ENCODE peak calls at places on chromosomes 12 and 14, in six cellular contexts. X is ELR, M is left cardiac atrium, A is amniotic stem cell, E is psoas muscle, D is non-pigmented ciliary epithelial cell. Y is an unnamed sample.

GRCh38 chr12:69070319-69071090 is 137.5 kb upstream of the CPM start:
- DNase-seq in A (peak), E (no peak), D (no peak), M (peak), X (peak), Y (peak)

GRCh38 chr12:101089271-101089670 is 120.8 kb downstream of the SLC5A8 start:
- DNase-seq in E (no peak), A (no peak), X (no peak), M (no peak), D (no peak), Y (no peak)

GRCh38 chr12:124847675-124848074 is 16.0 kb downstream of the SCARB1 start:
- DNase-seq in A (no peak), D (no peak), X (no peak), M (no peak), E (no peak), Y (no peak)

GRCh38 chr12:92133166-92133565 is 12.5 kb downstream of the BTG1 start:
- DNase-seq in D (no peak), X (no peak), A (no peak), E (no peak), M (no peak), Y (no peak)

GRCh38 chr12:123942277-123942653 is 30.4 kb downstream of the CCDC92 start:
- DNase-seq in E (no peak), X (peak), A (peak), D (peak), M (no peak), Y (no peak)

GRCh38 chr12:56161677-56162351 is 3.7 kb downstream of the MYL6 start:
- DNase-seq in D (no peak), X (no peak), M (no peak), A (no peak), E (no peak), Y (no peak)

GRCh38 chr12:52474212-52474611 is 607 bp upstream of the KRT6C start:
- DNase-seq in A (no peak), D (no peak), X (no peak), E (no peak), M (no peak), Y (no peak)

GRCh38 chr12:27946396-27946795 is 26.1 kb downstream of the PTHLH start:
- DNase-seq in A (no peak), D (no peak), X (no peak), E (no peak), M (no peak), Y (no peak)

GRCh38 chr12:119742700-119743099 is 74.8 kb downstream of the PRKAB1 start:
- DNase-seq in X (no peak), M (no peak), D (no peak), E (no peak), A (no peak), Y (no peak)

GRCh38 chr14:34501997-34502396 is 37.5 kb downstream of the EAPP start:
- DNase-seq in X (peak), M (no peak), D (no peak), E (no peak), A (no peak), Y (no peak)

GRCh38 chr14:93984070-93984469 is 7.7 kb upstream of the ASB2 start:
- DNase-seq in A (no peak), M (no peak), X (peak), D (no peak), E (peak), Y (no peak)

GRCh38 chr12:6016756-6017155 is 71.7 kb upstream of the ANO2 start:
- DNase-seq in M (no peak), X (no peak), E (no peak), A (no peak), D (no peak), Y (no peak)

GRCh38 chr14:70886421-70887206 is 20.6 kb upstream of the PCNX1 start:
- DNase-seq in D (no peak), A (no peak), M (no peak), X (no peak), E (no peak), Y (no peak)

GRCh38 chr12:76952995-76953394 is 74.2 kb upstream of the CSRP2 start:
- DNase-seq in M (no peak), A (no peak), E (no peak), X (peak), D (no peak), Y (no peak)

GRCh38 chr14:70188292-70188607 is 501 bp downstream of the SLC8A3 start:
- DNase-seq in D (no peak), A (no peak), E (peak), X (peak), M (no peak), Y (no peak)

GRCh38 chr12:124509676-124510300 is 57.6 kb downstream of the NCOR2 start:
- DNase-seq in E (peak), D (no peak), A (no peak), M (peak), X (peak), Y (peak)

GRCh38 chr12:83461326-83461985 is 774.8 kb downstream of the TMTC2 start:
- DNase-seq in M (no peak), E (no peak), X (no peak), D (no peak), A (no peak), Y (no peak)

GRCh38 chr12:58728397-58728796 is 191.9 kb downstream of the LRIG3 start:
- DNase-seq in E (no peak), M (no peak), D (no peak), A (peak), X (peak), Y (no peak)

GRCh38 chr14:36619131-36619530 is 36.7 kb upstream of the NKX2-8 start:
- DNase-seq in M (no peak), D (no peak), X (no peak), E (no peak), A (no peak), Y (no peak)

GRCh38 chr14:61064210-61064609 is 83.2 kb downstream of the SLC38A6 start:
- DNase-seq in M (no peak), E (no peak), X (no peak), A (no peak), D (no peak), Y (no peak)

GRCh38 chr12:128571906-128572305 is 251.9 kb downstream of the SLC15A4 start:
- DNase-seq in X (no peak), M (no peak), A (no peak), D (no peak), E (no peak), Y (no peak)

GRCh38 chr14:51328089-51328941 is 88.3 kb downstream of the TMX1 start:
- DNase-seq in M (peak), D (no peak), A (no peak), X (peak), E (no peak), Y (no peak)

GRCh38 chr14:64689292-64689691 is 14.9 kb upstream of the PLEKHG3 start:
- DNase-seq in X (no peak), A (no peak), D (no peak), M (no peak), E (no peak), Y (no peak)

GRCh38 chr12:68317047-68317667 is 15.0 kb downstream of the MDM1 start:
- DNase-seq in X (peak), M (peak), A (peak), E (no peak), D (peak), Y (no peak)

GRCh38 chr14:60665178-60665555 is 15.9 kb upstream of the SIX1 start:
- DNase-seq in X (no peak), M (no peak), E (no peak), D (no peak), A (no peak), Y (no peak)

GRCh38 chr12:100295764-100296555 is 29.0 kb downstream of the SCYL2 start:
- DNase-seq in A (peak), X (peak), M (no peak), E (no peak), D (peak), Y (no peak)

GRCh38 chr12:122975790-122976647 is 975 bp downstream of the OGFOD2 start:
- DNase-seq in M (no peak), X (peak), A (no peak), E (no peak), D (no peak), Y (no peak)

GRCh38 chr12:10362828-10363664 is 26.8 kb downstream of the KLRK1 start:
- DNase-seq in D (no peak), M (no peak), E (no peak), X (peak), A (no peak), Y (no peak)

GRCh38 chr14:64656986-64657385 is 47.2 kb upstream of the PLEKHG3 start:
- DNase-seq in A (no peak), X (no peak), D (no peak), E (peak), M (no peak), Y (no peak)

GRCh38 chr12:42086021-42086420 is 58.7 kb downstream of the GXYLT1 start:
- DNase-seq in A (no peak), X (no peak), E (no peak), D (peak), M (no peak), Y (no peak)

GRCh38 chr14:61720302-61720677 is 25.0 kb downstream of the HIF1A start:
- DNase-seq in A (no peak), D (no peak), M (no peak), X (no peak), E (no peak), Y (no peak)

GRCh38 chr12:10140001-10140400 is 10.0 kb upstream of the CLEC7A start:
- DNase-seq in X (peak), A (no peak), D (peak), E (no peak), M (no peak), Y (no peak)

GRCh38 chr14:104985675-104986486 is at the start of gene CLBA1:
- DNase-seq in X (peak), D (no peak), A (peak), M (peak), E (peak), Y (peak)

GRCh38 chr12:106745181-106745745 is 29.2 kb upstream of the RIC8B start:
- DNase-seq in D (no peak), M (no peak), X (no peak), A (no peak), E (no peak), Y (no peak)

Y was measured in left ventricle myocardium inferior.